ENCODE peak calls at places on chromosomes 13 and 19, in eight cellular contexts. X is non-pigmented ciliary epithelial cell; T is M059J; L is activated naive CD4-positive, alpha-beta T cell; R is small intestine; K is C1 segment of cervical spinal cord; Q is T1000; F is H1. W is an unnamed sample.
A peak's percentile ranks its signal among the peaks of the same experiment; 100 is the strongest.

GRCh38 chr19:10268077-10268476 is 2.8 kb upstream of the ICAM1 start:
- DNase-seq in R (no peak), X (no peak), L (no peak), Q (no peak), K (no peak), F (no peak), T (no peak), W (no peak)

GRCh38 chr19:1889907-1890306 is 4.6 kb upstream of the ABHD17A start:
- DNase-seq in R (no peak), L (no peak), T (no peak), X (no peak), Q (no peak), K (no peak), F (no peak), W (no peak)

GRCh38 chr19:12733369-12733896 is 1.1 kb downstream of the TRIR start:
- DNase-seq in F (no peak), T (peak; percentile 61), K (no peak), L (no peak), R (peak; percentile 36), X (no peak), Q (no peak), W (no peak)

GRCh38 chr13:87274209-87274819 is 396.9 kb upstream of the SLITRK5 start:
- DNase-seq in R (peak; percentile 45), Q (no peak), L (no peak), F (peak; percentile 72), K (no peak), X (no peak), T (peak; percentile 32), W (no peak)

GRCh38 chr19:6712692-6713670 is 7.5 kb downstream of the C3 start:
- DNase-seq in T (no peak), L (no peak), Q (no peak), X (no peak), R (no peak), F (no peak), K (no peak), W (no peak)

GRCh38 chr19:29922972-29923371 is 19.1 kb upstream of the URI1 start:
- DNase-seq in L (no peak), R (no peak), T (no peak), X (no peak), K (no peak), F (no peak), Q (no peak), W (no peak)

GRCh38 chr19:18700501-18701249 is 17.2 kb downstream of the CRTC1 start:
- DNase-seq in Q (no peak), T (peak; percentile 71), X (no peak), L (peak; percentile 57), K (peak; percentile 32), R (peak; percentile 71), F (peak; percentile 84), W (no peak)

GRCh38 chr19:31262673-31263308 is 86.4 kb downstream of the TSHZ3 start:
- DNase-seq in L (no peak), K (no peak), R (no peak), Q (no peak), X (no peak), F (no peak), T (no peak), W (no peak)

GRCh38 chr13:26475176-26476110 is 82.0 kb upstream of the WASF3 start:
- DNase-seq in Q (no peak), X (no peak), F (peak; percentile 83), L (no peak), R (no peak), K (no peak), T (no peak), W (no peak)

GRCh38 chr13:20702945-20703784 is at the start of gene IL17D:
- DNase-seq in Q (no peak), T (peak; percentile 16), X (no peak), L (no peak), F (peak; percentile 65), K (no peak), R (peak; percentile 33), W (no peak)

GRCh38 chr13:110850006-110850405 is 64.9 kb downstream of the ANKRD10 start:
- DNase-seq in K (no peak), Q (no peak), R (no peak), T (no peak), L (no peak), X (no peak), F (no peak), W (no peak)

GRCh38 chr13:30572859-30573275 is 44.9 kb upstream of the USPL1 start:
- DNase-seq in R (peak; percentile 70), Q (no peak), F (no peak), K (no peak), L (no peak), X (no peak), T (peak; percentile 65), W (no peak)

GRCh38 chr13:43514326-43514725 is 272.4 kb downstream of the ENOX1 start:
- DNase-seq in L (no peak), Q (no peak), F (no peak), K (no peak), X (no peak), R (no peak), T (no peak), W (no peak)

GRCh38 chr13:101611491-101612475 is 159.3 kb downstream of the ITGBL1 start:
- DNase-seq in Q (no peak), T (no peak), F (no peak), K (no peak), X (no peak), R (no peak), L (no peak), W (no peak)

GRCh38 chr13:42574435-42575311 is 721 bp downstream of the TNFSF11 start:
- DNase-seq in X (no peak), L (no peak), R (no peak), Q (no peak), T (no peak), F (no peak), K (no peak), W (no peak)

GRCh38 chr19:2983351-2984195 is 6.2 kb downstream of the TLE6 start:
- DNase-seq in L (no peak), K (no peak), F (peak; percentile 86), T (peak; percentile 75), R (no peak), Q (no peak), X (no peak), W (no peak)

GRCh38 chr19:37506387-37507166 is at the start of gene ZNF793:
- DNase-seq in T (peak; percentile 91), L (peak; percentile 56), Q (peak; percentile 79), F (peak; percentile 95), X (peak; percentile 54), K (peak; percentile 77), R (peak; percentile 88), W (peak; percentile 75)

GRCh38 chr19:41548954-41549688 is 26.8 kb upstream of the CEACAM21 start:
- DNase-seq in Q (no peak), K (no peak), F (no peak), R (peak; percentile 58), T (no peak), L (peak; percentile 35), X (no peak), W (no peak)

GRCh38 chr19:4660181-4660791 is 9.9 kb downstream of the MYDGF start:
- DNase-seq in T (no peak), K (no peak), L (no peak), X (no peak), F (peak; percentile 67), Q (no peak), R (peak; percentile 47), W (no peak)

GRCh38 chr13:23771966-23772365 is 117.2 kb downstream of the MIPEP start:
- DNase-seq in L (no peak), K (no peak), R (no peak), F (no peak), T (peak; percentile 12), X (no peak), Q (no peak), W (no peak)

GRCh38 chr19:34994286-34994642 is 5.9 kb upstream of the GRAMD1A start:
- DNase-seq in T (no peak), X (no peak), R (no peak), F (no peak), L (no peak), Q (no peak), K (no peak), W (no peak)

GRCh38 chr19:33453207-33453736 is 68.3 kb downstream of the PEPD start:
- DNase-seq in F (no peak), T (no peak), K (no peak), R (no peak), L (no peak), Q (no peak), X (no peak), W (no peak)

GRCh38 chr19:4183967-4184717 is 1.7 kb downstream of the ANKRD24 start:
- DNase-seq in R (no peak), K (no peak), Q (no peak), T (peak; percentile 17), L (no peak), F (no peak), X (no peak), W (no peak)

GRCh38 chr13:45055198-45055901 is 65.0 kb upstream of the GTF2F2 start:
- DNase-seq in L (no peak), Q (no peak), R (peak; percentile 29), T (peak; percentile 92), F (no peak), K (no peak), X (peak; percentile 81), W (peak; percentile 48)

GRCh38 chr19:30473334-30473867 is 101.2 kb downstream of the ZNF536 start:
- DNase-seq in T (no peak), Q (no peak), K (no peak), F (no peak), R (no peak), L (no peak), X (no peak), W (no peak)